ENCODE peak calls at places on chromosomes 2 and 18, in four cellular contexts. One of them, this sample, is unnamed.

GRCh38 chr2:162925595-162925994 is 87.0 kb upstream of the KCNH7 start:
- DNase-seq in activated CD4-positive, alpha-beta T cell treated with anti-CD3 and anti-CD28 coated beads, Interleukin-2, amount 50 U/mL, for 24 hours: no peak
- DNase-seq in lung microvascular endothelial cell: no peak
- DNase-seq in NCI-H2171: no peak
- DNase-seq in this sample: no peak

GRCh38 chr2:121345887-121346286 is 60.9 kb upstream of the TFCP2L1 start:
- DNase-seq in NCI-H2171: no peak
- DNase-seq in lung microvascular endothelial cell: no peak
- DNase-seq in activated CD4-positive, alpha-beta T cell treated with anti-CD3 and anti-CD28 coated beads, Interleukin-2, amount 50 U/mL, for 24 hours: no peak
- DNase-seq in this sample: no peak

GRCh38 chr2:12014088-12014960 is 267.9 kb downstream of the LPIN1 start:
- DNase-seq in activated CD4-positive, alpha-beta T cell treated with anti-CD3 and anti-CD28 coated beads, Interleukin-2, amount 50 U/mL, for 24 hours: no peak
- DNase-seq in lung microvascular endothelial cell: no peak
- DNase-seq in NCI-H2171: no peak
- DNase-seq in this sample: no peak

GRCh38 chr2:18297536-18298058 is 262.9 kb downstream of the RDH14 start:
- DNase-seq in activated CD4-positive, alpha-beta T cell treated with anti-CD3 and anti-CD28 coated beads, Interleukin-2, amount 50 U/mL, for 24 hours: no peak
- DNase-seq in lung microvascular endothelial cell: no peak
- DNase-seq in NCI-H2171: no peak
- DNase-seq in this sample: no peak

GRCh38 chr2:47907097-47907781 is 941 bp upstream of the FBXO11 start:
- DNase-seq in NCI-H2171: no peak
- DNase-seq in activated CD4-positive, alpha-beta T cell treated with anti-CD3 and anti-CD28 coated beads, Interleukin-2, amount 50 U/mL, for 24 hours: no peak
- DNase-seq in lung microvascular endothelial cell: no peak
- DNase-seq in this sample: no peak

GRCh38 chr2:147756103-147756502 is 88.7 kb upstream of the ACVR2A start:
- DNase-seq in activated CD4-positive, alpha-beta T cell treated with anti-CD3 and anti-CD28 coated beads, Interleukin-2, amount 50 U/mL, for 24 hours: no peak
- DNase-seq in NCI-H2171: no peak
- DNase-seq in lung microvascular endothelial cell: no peak
- DNase-seq in this sample: no peak

GRCh38 chr2:230783101-230783500 is 70.5 kb downstream of the CAB39 start:
- DNase-seq in NCI-H2171: no peak
- DNase-seq in lung microvascular endothelial cell: no peak
- DNase-seq in activated CD4-positive, alpha-beta T cell treated with anti-CD3 and anti-CD28 coated beads, Interleukin-2, amount 50 U/mL, for 24 hours: no peak
- DNase-seq in this sample: no peak

GRCh38 chr18:79538635-79539034 is 141.0 kb upstream of the CTDP1 start:
- DNase-seq in NCI-H2171: no peak
- DNase-seq in activated CD4-positive, alpha-beta T cell treated with anti-CD3 and anti-CD28 coated beads, Interleukin-2, amount 50 U/mL, for 24 hours: no peak
- DNase-seq in lung microvascular endothelial cell: no peak
- DNase-seq in this sample: no peak

GRCh38 chr2:99652862-99653261 is 163.0 kb upstream of the REV1 start:
- DNase-seq in activated CD4-positive, alpha-beta T cell treated with anti-CD3 and anti-CD28 coated beads, Interleukin-2, amount 50 U/mL, for 24 hours: no peak
- DNase-seq in NCI-H2171: no peak
- DNase-seq in lung microvascular endothelial cell: no peak
- DNase-seq in this sample: no peak

GRCh38 chr2:143171817-143172216 is 42.6 kb downstream of the ARHGAP15 start:
- DNase-seq in NCI-H2171: no peak
- DNase-seq in activated CD4-positive, alpha-beta T cell treated with anti-CD3 and anti-CD28 coated beads, Interleukin-2, amount 50 U/mL, for 24 hours: no peak
- DNase-seq in lung microvascular endothelial cell: no peak
- DNase-seq in this sample: no peak

GRCh38 chr2:101232770-101233169 is 19.9 kb upstream of the CNOT11 start:
- DNase-seq in lung microvascular endothelial cell: no peak
- DNase-seq in activated CD4-positive, alpha-beta T cell treated with anti-CD3 and anti-CD28 coated beads, Interleukin-2, amount 50 U/mL, for 24 hours: no peak
- DNase-seq in NCI-H2171: no peak
- DNase-seq in this sample: no peak

GRCh38 chr2:97645112-97645699 is 656 bp upstream of the COX5B start:
- DNase-seq in activated CD4-positive, alpha-beta T cell treated with anti-CD3 and anti-CD28 coated beads, Interleukin-2, amount 50 U/mL, for 24 hours: no peak
- DNase-seq in lung microvascular endothelial cell: no peak
- DNase-seq in NCI-H2171: no peak
- DNase-seq in this sample: no peak

This sample was measured in BE2C.